ENCODE peak calls at places on chromosome 21, in five cellular contexts. L is A549, N is astrocyte, F is cardiac fibroblast, M is right lobe of liver. A is an unnamed sample.
A peak's percentile ranks its signal among the peaks of the same experiment; 100 is the strongest.

GRCh38 chr21:44054710-44055109 is 42.6 kb downstream of the TRAPPC10 start:
- DNase-seq in L (peak; percentile 10), N (peak; percentile 64), F (peak; percentile 90), M (no peak), A (no peak)

GRCh38 chr21:36545776-36546511 is 66.0 kb upstream of the CLDN14 start:
- DNase-seq in L (no peak), N (peak; percentile 62), F (peak; percentile 36), M (no peak), A (no peak)

GRCh38 chr21:35575280-35575915 is 484.9 kb downstream of the SETD4 start:
- DNase-seq in L (no peak), N (peak; percentile 97), F (peak; percentile 22), M (no peak), A (no peak)

GRCh38 chr21:18744840-18745239 is 341.3 kb upstream of the TMPRSS15 start:
- DNase-seq in L (no peak), N (no peak), F (no peak), M (no peak), A (no peak)

GRCh38 chr21:14482165-14482564 is 64.0 kb downstream of the SAMSN1 start:
- DNase-seq in L (no peak), N (no peak), F (no peak), M (no peak), A (no peak)

GRCh38 chr21:31660134-31660565 is 657 bp downstream of the SOD1 start:
- DNase-seq in L (no peak), N (no peak), F (peak; percentile 34), M (no peak), A (no peak)

GRCh38 chr21:37452222-37452621 is 85.6 kb downstream of the DYRK1A start:
- DNase-seq in L (no peak), N (peak; percentile 92), F (peak; percentile 83), M (no peak), A (no peak)

GRCh38 chr21:20739421-20739820 is 258.8 kb upstream of the NCAM2 start:
- DNase-seq in L (no peak), N (no peak), F (no peak), M (no peak), A (no peak)

GRCh38 chr21:25688284-25689035 is 46.2 kb downstream of the ATP5PF start:
- DNase-seq in L (no peak), N (no peak), F (no peak), M (no peak), A (no peak)

GRCh38 chr21:37407719-37408455 is 41.3 kb downstream of the DYRK1A start:
- DNase-seq in L (no peak), N (peak; percentile 63), F (peak; percentile 45), M (no peak), A (no peak)

GRCh38 chr21:26776320-26777021 is 68.7 kb downstream of the ADAMTS1 start:
- DNase-seq in L (no peak), N (peak; percentile 22), F (peak; percentile 70), M (no peak), A (no peak)

GRCh38 chr21:36635991-36636390 is 62.9 kb upstream of the SIM2 start:
- DNase-seq in L (no peak), N (no peak), F (no peak), M (no peak), A (no peak)

GRCh38 chr21:38765056-38765455 is 40.7 kb upstream of the ETS2 start:
- DNase-seq in L (no peak), N (no peak), F (no peak), M (no peak), A (no peak)

GRCh38 chr21:37165606-37166005 is 92.6 kb downstream of the TTC3 start:
- DNase-seq in L (no peak), N (no peak), F (no peak), M (no peak), A (no peak)

GRCh38 chr21:33127154-33127893 is 57.4 kb downstream of the OLIG1 start:
- DNase-seq in L (peak; percentile 59), N (peak; percentile 25), F (peak; percentile 66), M (peak; percentile 68), A (no peak)

GRCh38 chr21:43684424-43684823 is 25.1 kb downstream of the RRP1B start:
- DNase-seq in L (no peak), N (no peak), F (peak; percentile 26), M (no peak), A (no peak)

GRCh38 chr21:38120984-38121855 is 135.6 kb upstream of the KCNJ15 start:
- DNase-seq in L (no peak), N (no peak), F (no peak), M (no peak), A (no peak)

GRCh38 chr21:43734131-43734634 is 15.3 kb downstream of the PDXK start:
- DNase-seq in L (no peak), N (peak; percentile 19), F (no peak), M (no peak), A (no peak)

GRCh38 chr21:38628426-38628825 is 130.1 kb upstream of the ERG start:
- DNase-seq in L (no peak), N (no peak), F (no peak), M (no peak), A (no peak)

GRCh38 chr21:28822882-28823335 is 169.8 kb downstream of the LTN1 start:
- DNase-seq in L (no peak), N (no peak), F (peak; percentile 77), M (no peak), A (no peak)

GRCh38 chr21:37862536-37862935 is 53.7 kb downstream of the KCNJ6 start:
- DNase-seq in L (peak; percentile 28), N (no peak), F (peak; percentile 25), M (no peak), A (no peak)

DNA sequence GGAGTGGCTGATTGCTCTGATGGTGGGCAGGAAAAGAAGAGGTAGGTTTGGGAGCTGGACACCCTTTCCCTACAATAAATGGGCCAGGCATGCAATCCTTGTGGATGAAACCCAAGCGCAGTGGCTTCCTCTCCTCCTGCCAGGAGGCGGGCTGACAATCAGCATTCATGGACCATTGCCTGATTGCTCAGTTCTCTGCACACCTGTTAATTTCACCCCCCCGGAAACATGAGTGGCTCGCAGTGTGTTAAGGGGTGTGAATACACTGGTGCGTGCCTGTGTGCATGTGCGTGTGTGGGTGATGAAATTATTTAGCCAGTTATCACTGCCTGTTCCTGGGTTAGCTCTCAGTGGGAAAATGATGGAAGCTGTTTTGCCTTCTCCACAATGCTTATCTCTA is 310.7 kb downstream of the PCP4 start:
- DNase-seq in L (no peak), N (no peak), F (no peak), M (no peak), A (no peak)
- H3K4me3 ChIP-seq in L (no peak overlapping the region), N (no peak overlapping the region), F (no peak overlapping the region), M (no peak overlapping the region), A (no peak overlapping the region)

DNA sequence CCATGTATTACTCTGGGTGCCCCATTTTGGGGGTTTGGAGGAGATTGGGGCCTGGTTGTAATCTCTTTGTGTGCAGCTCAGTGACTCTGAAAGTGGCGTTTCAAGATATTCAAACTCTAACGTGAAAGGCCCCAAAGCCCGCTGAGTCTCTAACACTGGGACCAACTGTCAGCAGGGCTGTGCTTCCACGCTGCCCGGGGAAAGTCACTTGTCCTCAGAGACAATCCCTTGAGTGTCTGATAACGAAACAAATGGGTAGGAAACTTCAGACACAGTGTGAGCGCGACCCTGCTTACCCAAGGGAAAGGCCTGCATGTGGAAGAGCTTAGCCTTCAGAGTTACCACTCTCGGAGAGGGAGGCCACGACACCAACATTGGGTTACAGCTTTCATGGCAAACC is 832 bp downstream of the UBASH3A start:
- DNase-seq in L (no peak), N (no peak), F (no peak), M (no peak), A (no peak)
- H3K4me3 ChIP-seq in L (no peak overlapping the region), N (no peak overlapping the region), F (no peak overlapping the region), M (no peak overlapping the region), A (no peak overlapping the region)

GRCh38 chr21:15841856-15842564 is 112.2 kb downstream of the USP25 start:
- DNase-seq in L (no peak), N (peak; percentile 87), F (peak; percentile 79), M (no peak), A (no peak)

GRCh38 chr21:15839026-15839425 is 109.2 kb downstream of the USP25 start:
- DNase-seq in L (no peak), N (no peak), F (no peak), M (no peak), A (no peak)

GRCh38 chr21:15837603-15838002 is 107.8 kb downstream of the USP25 start:
- DNase-seq in L (no peak), N (peak; percentile 19), F (peak; percentile 74), M (no peak), A (no peak)

GRCh38 chr21:15840406-15840805 is 110.6 kb downstream of the USP25 start:
- DNase-seq in L (no peak), N (no peak), F (no peak), M (no peak), A (no peak)

DNA sequence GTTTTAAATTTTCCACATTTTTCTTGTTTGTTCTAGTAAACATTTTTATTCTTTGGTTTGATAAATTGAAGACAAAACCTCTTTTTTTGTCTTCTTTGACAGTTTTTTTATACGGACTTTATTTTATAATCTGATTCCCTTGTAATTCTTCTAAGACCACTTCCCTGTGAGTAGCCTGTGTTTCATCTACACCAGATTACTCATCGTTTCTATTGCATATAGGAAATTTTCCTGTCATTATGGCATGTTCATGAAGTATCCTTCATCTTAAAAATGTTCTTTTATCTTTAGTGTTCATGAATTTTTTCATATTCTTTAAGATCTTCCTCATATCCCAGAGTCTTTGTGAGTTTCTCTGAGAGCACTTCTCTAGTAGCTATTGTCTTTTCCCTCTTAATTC is 109.8 kb downstream of the USP25 start:
- DNase-seq in L (no peak), N (peak; percentile 23), F (no peak), M (no peak), A (no peak)
- H3K4me3 ChIP-seq in L (no peak overlapping the region), N (no peak overlapping the region), F (no peak overlapping the region), M (no peak overlapping the region), A (no peak overlapping the region)

GRCh38 chr21:16330340-16331319 is 600.8 kb downstream of the USP25 start:
- DNase-seq in L (peak; percentile 76), N (peak; percentile 62), F (peak; percentile 88), M (no peak), A (no peak)
- H3K4me3 ChIP-seq in L (no peak overlapping the region), N (no peak overlapping the region), F (no peak overlapping the region), M (no peak overlapping the region), A (no peak overlapping the region)

GRCh38 chr21:46098303-46099141 is 610 bp downstream of the COL6A2 start:
- DNase-seq in L (no peak), N (no peak), F (peak; percentile 42), M (peak; percentile 53), A (no peak)
- H3K4me3 ChIP-seq in L (peak overlapping the region; percentile 67), N (peak overlapping the region; percentile 76), F (peak overlapping the region; percentile 82), M (peak overlapping the region; percentile 48), A (no peak overlapping the region)

A was measured in keratinocyte.